ENCODE peak calls at places on chromosomes 3 and 15, in five cellular contexts. U is Peyer's patch; C is AG04450; N is ovary; Q is CD8-positive, alpha-beta memory T cell. S is an unnamed sample.

GRCh38 chr3:189961525-189962161 is 159.1 kb downstream of the P3H2 start:
- DNase-seq in U (peak; percentile 88), C (peak; percentile 56), N (peak; percentile 75), Q (peak; percentile 35), S (peak; percentile 76)

GRCh38 chr3:25557641-25558040 is 107.1 kb downstream of the TOP2B start:
- DNase-seq in U (no peak), C (no peak), N (no peak), Q (no peak), S (no peak)

GRCh38 chr15:75089781-75090734 is 66.7 kb downstream of the PPCDC start:
- DNase-seq in U (no peak), C (no peak), N (no peak), Q (no peak), S (peak; percentile 79)

GRCh38 chr3:56593455-56594158 is 36.6 kb downstream of the CCDC66 start:
- DNase-seq in U (peak; percentile 77), C (no peak), N (no peak), Q (peak; percentile 32), S (no peak)

GRCh38 chr3:42071720-42072582 is 19.2 kb upstream of the TRAK1 start:
- DNase-seq in U (peak; percentile 72), C (no peak), N (peak; percentile 63), Q (no peak), S (peak; percentile 79)

GRCh38 chr15:83164409-83165404 is 42.9 kb downstream of the HDGFL3 start:
- DNase-seq in U (no peak), C (peak; percentile 24), N (no peak), Q (no peak), S (no peak)

GRCh38 chr3:14324224-14324944 is 78.0 kb upstream of the SLC6A6 start:
- DNase-seq in U (no peak), C (no peak), N (peak; percentile 4), Q (no peak), S (no peak)

GRCh38 chr15:92822216-92823144 is 77.6 kb upstream of the CHD2 start:
- DNase-seq in U (no peak), C (no peak), N (no peak), Q (no peak), S (no peak)

DNA sequence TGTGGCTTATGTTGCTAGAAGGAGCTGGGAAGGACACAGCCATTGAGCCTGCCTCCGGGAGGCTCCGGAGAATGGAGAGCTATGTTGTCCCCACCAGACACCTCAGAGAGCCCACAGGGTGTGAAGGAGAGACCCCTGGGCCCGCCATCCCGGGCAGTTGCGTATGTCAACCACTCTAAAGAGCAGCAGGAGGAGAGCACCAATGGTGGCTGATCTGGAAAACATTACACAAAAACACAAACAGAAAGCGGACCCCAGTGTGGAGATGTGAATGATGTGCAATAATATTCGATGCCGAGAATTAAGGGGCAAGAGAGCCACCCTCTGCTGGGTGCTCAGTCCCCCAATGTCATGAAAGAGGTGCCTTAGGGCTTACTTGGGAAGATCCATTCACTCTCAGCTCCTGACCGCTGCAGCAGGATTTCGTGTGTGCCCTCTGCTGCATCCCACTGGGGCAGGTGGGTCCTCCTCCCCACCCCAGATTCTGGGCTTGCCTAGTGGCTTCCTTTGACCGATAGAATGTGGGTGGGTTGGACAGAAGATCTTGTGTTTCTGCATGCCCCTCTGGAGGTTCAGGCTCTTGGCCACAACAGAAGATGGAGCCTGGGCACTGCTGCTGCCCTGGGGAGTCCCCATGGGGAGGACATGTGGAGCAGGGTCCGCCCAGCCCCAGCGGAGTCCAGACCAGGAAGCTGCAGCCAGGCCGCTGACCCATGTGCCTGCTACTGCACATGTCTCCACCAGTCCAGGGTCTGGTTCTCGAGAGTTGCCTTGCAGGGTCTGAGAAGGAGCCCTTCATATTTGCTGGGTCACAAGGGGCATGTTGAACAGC is 245.3 kb downstream of the OCA2 start:
- DNase-seq in U (no peak), C (no peak), N (no peak), Q (no peak), S (no peak)
- H3K9me3 ChIP-seq in U (no peaks in the 10 kb centered on the region), C (peaks cover 12% of the 10 kb centered on the region), N (peaks cover 4% of the 10 kb centered on the region), Q (no peaks in the 10 kb centered on the region), S (no peaks in the 10 kb centered on the region)

GRCh38 chr3:69199942-69200341 is 77.5 kb upstream of the LMOD3 start:
- DNase-seq in U (no peak), C (no peak), N (no peak), Q (no peak), S (no peak)
- H3K4me3 ChIP-seq in U (peak overlapping the region; percentile 60), C (no peak overlapping the region), N (peak overlapping the region; percentile 15), Q (peak overlapping the region; percentile 65), S (peak overlapping the region; percentile 41)

GRCh38 chr3:6571448-6571847 is 289.5 kb upstream of the GRM7 start:
- DNase-seq in U (no peak), C (no peak), N (no peak), Q (no peak), S (no peak)

DNA sequence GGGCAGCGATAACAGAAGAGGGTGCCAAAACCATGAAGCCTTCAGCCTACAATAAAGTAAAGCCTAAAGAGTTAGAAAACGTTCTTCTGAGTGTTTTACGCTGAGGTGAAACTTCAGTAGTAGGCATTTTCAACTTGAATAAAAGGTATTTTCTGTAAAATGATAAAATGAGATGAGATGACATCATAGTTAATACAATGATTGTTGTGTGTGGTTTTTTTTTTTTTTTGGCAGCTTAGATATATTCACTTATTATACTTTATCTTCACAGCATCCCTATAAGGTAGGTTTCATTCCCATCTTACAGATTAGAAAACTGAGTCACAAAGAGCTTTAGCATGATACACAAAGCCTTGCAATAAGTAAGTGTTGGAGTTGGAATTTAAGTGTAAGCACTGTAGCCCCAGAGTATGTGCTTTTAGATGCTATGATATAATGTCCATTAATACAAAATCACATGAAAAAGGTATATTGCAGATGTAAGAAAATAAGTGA is 291.9 kb upstream of the GRM7 start:
- DNase-seq in U (no peak), C (no peak), N (no peak), Q (no peak), S (no peak)
- H3K9me3 ChIP-seq in U (no peaks in the 10 kb centered on the region), C (peaks cover 8% of the 10 kb centered on the region), N (no peaks in the 10 kb centered on the region), Q (no peaks in the 10 kb centered on the region), S (no peaks in the 10 kb centered on the region)

DNA sequence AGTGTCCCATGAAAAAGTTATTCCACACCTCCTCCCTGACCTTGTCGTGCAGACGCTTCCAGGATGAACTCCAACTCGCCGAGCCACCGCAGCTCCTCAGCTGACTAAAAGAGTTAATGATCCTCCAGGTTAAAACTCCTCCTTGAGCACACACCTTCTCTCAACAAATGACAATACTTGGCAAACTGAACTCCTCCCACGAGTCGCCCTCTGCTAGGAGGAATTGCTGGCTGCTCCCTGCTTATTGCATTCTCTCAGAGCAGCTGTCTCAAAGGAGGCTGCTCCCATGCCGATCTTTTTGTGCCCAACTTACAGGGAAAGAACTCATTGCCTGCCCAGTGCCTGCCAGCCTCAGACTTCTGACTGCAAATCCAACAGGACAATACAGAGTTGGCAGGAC is at the start of gene ATP13A4:
- DNase-seq in U (peak; percentile 70), C (no peak), N (no peak), Q (no peak), S (no peak)
- H3K4me3 ChIP-seq in U (peak within 1 kb of the TSS; percentile 9), C (no peak within 1 kb of the TSS), N (no peak within 1 kb of the TSS), Q (no peak within 1 kb of the TSS), S (no peak within 1 kb of the TSS)

DNA sequence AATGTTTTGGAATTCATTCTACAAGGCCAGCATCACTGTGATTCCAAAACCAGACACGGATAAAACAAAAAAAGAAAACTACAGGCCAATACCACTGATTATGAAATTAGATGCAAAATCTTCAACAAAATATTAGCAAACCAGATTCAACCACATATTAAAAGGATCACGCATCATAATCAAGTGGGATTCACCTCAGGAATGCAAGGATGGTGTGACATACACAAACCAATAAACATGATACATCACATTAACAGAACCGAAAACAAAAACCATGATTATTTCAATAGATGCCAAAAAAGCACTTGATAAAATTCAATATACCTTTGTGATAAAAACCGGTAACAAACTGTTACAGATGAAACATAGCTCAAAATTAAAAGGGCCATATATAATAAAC is 48.9 kb downstream of the DLG1 start:
- DNase-seq in U (no peak), C (no peak), N (no peak), Q (no peak), S (no peak)
- H3K9me3 ChIP-seq in U (no peaks in the 10 kb centered on the region), C (peaks cover 17% of the 10 kb centered on the region), N (peaks cover 4% of the 10 kb centered on the region), Q (peaks cover 16% of the 10 kb centered on the region), S (peaks cover 40% of the 10 kb centered on the region)

DNA sequence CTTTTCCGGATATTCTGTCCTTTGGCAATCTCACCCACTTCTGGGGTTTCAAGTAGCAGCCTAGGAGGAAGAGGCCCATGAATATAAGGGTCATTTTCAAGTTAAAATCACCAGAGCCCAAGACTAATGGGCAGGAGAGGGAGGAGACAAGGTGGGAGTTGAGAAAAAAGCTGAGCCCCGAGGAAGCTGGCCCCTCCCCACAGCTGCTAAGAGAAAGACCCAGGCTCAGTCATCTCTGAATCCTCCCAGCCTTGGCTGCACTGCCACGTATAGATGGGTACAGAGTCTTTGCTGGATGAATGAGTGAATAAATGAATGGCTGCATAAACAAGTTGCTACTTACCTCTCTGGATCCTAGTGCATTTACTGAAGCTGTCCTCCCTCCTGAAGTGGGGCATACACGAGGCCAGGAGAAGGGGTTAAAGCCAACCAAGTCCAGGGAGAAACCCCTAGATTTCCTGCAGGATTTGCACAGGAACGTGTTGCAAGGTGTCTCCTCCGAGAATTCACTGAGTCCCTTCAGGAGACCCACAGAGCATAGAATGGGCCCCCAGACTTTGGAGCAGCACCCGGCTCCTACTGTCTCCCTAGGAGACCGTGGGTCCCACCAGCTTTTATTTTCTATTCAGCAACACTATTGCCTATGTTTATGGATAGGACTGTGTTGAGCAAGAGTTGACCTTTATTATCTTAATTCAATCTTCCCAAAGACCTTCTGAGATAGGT is 100.8 kb upstream of the LIPC start:
- DNase-seq in U (no peak), C (no peak), N (no peak), Q (no peak), S (no peak)
- H3K4me3 ChIP-seq in U (no peak overlapping the region), C (no peak overlapping the region), N (no peak overlapping the region), Q (no peak overlapping the region), S (no peak overlapping the region)

GRCh38 chr15:79918278-79918677 is 21.5 kb upstream of the MTHFS start:
- DNase-seq in U (no peak), C (no peak), N (no peak), Q (no peak), S (no peak)

GRCh38 chr15:79914728-79915127 is 17.9 kb upstream of the MTHFS start:
- DNase-seq in U (no peak), C (no peak), N (no peak), Q (no peak), S (no peak)

GRCh38 chr15:79919749-79920511 is 23.1 kb upstream of the MTHFS start:
- DNase-seq in U (no peak), C (no peak), N (no peak), Q (no peak), S (no peak)

GRCh38 chr15:79919090-79919748 is 22.4 kb upstream of the MTHFS start:
- DNase-seq in U (no peak), C (no peak), N (no peak), Q (no peak), S (no peak)

GRCh38 chr15:79916424-79916823 is 19.6 kb upstream of the MTHFS start:
- DNase-seq in U (no peak), C (no peak), N (no peak), Q (no peak), S (no peak)
- H3K9me3 ChIP-seq in U (no peaks in the 10 kb centered on the region), C (peaks cover 42% of the 10 kb centered on the region), N (peaks cover 7% of the 10 kb centered on the region), Q (peaks cover 41% of the 10 kb centered on the region), S (peaks cover 88% of the 10 kb centered on the region)

S was measured in heart right ventricle.